ENCODE peak calls at places on chromosomes 6 and 20, in nine cellular contexts. V, R, G, J, E, Q, S, L and D are unnamed samples.

GRCh38 chr6:158026054-158026900 is 44.6 kb downstream of the SYNJ2 start:
- DNase-seq in V (peak; percentile 65), R (peak; percentile 78), G (peak; percentile 94), J (peak; percentile 81), E (peak; percentile 74), Q (peak; percentile 96), S (peak; percentile 85), L (peak; percentile 99), D (peak; percentile 99)

GRCh38 chr6:24849713-24850112 is 51.0 kb upstream of the ARMH2 start:
- DNase-seq in V (no peak), R (no peak), G (no peak), J (no peak), E (no peak), Q (no peak), S (no peak), L (no peak), D (no peak)

GRCh38 chr6:168896321-168896720 is 357.3 kb downstream of the THBS2 start:
- DNase-seq in V (no peak), R (no peak), G (no peak), J (no peak), E (no peak), Q (no peak), S (no peak), L (no peak), D (no peak)

GRCh38 chr6:121592955-121593665 is 157.7 kb downstream of the GJA1 start:
- DNase-seq in V (no peak), R (no peak), G (peak; percentile 43), J (no peak), E (no peak), Q (no peak), S (no peak), L (no peak), D (no peak)

GRCh38 chr20:5947276-5947675 is 3.1 kb downstream of the TRMT6 start:
- DNase-seq in V (no peak), R (no peak), G (no peak), J (no peak), E (no peak), Q (no peak), S (no peak), L (no peak), D (peak; percentile 16)

GRCh38 chr6:124958759-124959354 is 3.4 kb upstream of the RNF217 start:
- DNase-seq in V (no peak), R (no peak), G (peak; percentile 45), J (no peak), E (no peak), Q (no peak), S (no peak), L (peak; percentile 62), D (peak; percentile 33)

GRCh38 chr6:39746795-39747194 is 21.6 kb upstream of the KIF6 start:
- DNase-seq in V (no peak), R (no peak), G (no peak), J (no peak), E (no peak), Q (no peak), S (no peak), L (no peak), D (no peak)

GRCh38 chr6:148997863-148998262 is 251.0 kb downstream of the UST start:
- DNase-seq in V (no peak), R (no peak), G (peak; percentile 97), J (no peak), E (no peak), Q (no peak), S (no peak), L (peak; percentile 69), D (peak; percentile 19)

GRCh38 chr6:127298475-127298874 is 31.8 kb downstream of the RNF146 start:
- DNase-seq in V (no peak), R (no peak), G (no peak), J (no peak), E (no peak), Q (no peak), S (no peak), L (no peak), D (no peak)

GRCh38 chr6:49888742-49889431 is 22.6 kb upstream of the CRISP1 start:
- DNase-seq in V (no peak), R (no peak), G (no peak), J (no peak), E (no peak), Q (no peak), S (no peak), L (no peak), D (no peak)

GRCh38 chr20:37378785-37379598 is 33.1 kb downstream of the SRC start:
- DNase-seq in V (no peak), R (no peak), G (peak; percentile 19), J (no peak), E (no peak), Q (peak; percentile 35), S (peak; percentile 28), L (peak; percentile 29), D (peak; percentile 57)

GRCh38 chr6:34680802-34681515 is 15.6 kb downstream of the ILRUN start:
- DNase-seq in V (no peak), R (no peak), G (peak; percentile 39), J (no peak), E (no peak), Q (no peak), S (no peak), L (peak; percentile 33), D (peak; percentile 48)

GRCh38 chr20:24164360-24164759 is 175.8 kb upstream of the GGTLC1 start:
- DNase-seq in V (no peak), R (no peak), G (no peak), J (no peak), E (no peak), Q (peak; percentile 49), S (no peak), L (peak; percentile 41), D (peak; percentile 20)

GRCh38 chr20:373171-373890 is 7.2 kb upstream of the TRIB3 start:
- DNase-seq in V (no peak), R (no peak), G (peak; percentile 72), J (peak; percentile 26), E (no peak), Q (peak; percentile 89), S (no peak), L (peak; percentile 86), D (peak; percentile 92)

GRCh38 chr6:87827291-87827690 is 125.3 kb upstream of the AKIRIN2 start:
- DNase-seq in V (no peak), R (no peak), G (no peak), J (no peak), E (no peak), Q (no peak), S (no peak), L (no peak), D (no peak)

DNA sequence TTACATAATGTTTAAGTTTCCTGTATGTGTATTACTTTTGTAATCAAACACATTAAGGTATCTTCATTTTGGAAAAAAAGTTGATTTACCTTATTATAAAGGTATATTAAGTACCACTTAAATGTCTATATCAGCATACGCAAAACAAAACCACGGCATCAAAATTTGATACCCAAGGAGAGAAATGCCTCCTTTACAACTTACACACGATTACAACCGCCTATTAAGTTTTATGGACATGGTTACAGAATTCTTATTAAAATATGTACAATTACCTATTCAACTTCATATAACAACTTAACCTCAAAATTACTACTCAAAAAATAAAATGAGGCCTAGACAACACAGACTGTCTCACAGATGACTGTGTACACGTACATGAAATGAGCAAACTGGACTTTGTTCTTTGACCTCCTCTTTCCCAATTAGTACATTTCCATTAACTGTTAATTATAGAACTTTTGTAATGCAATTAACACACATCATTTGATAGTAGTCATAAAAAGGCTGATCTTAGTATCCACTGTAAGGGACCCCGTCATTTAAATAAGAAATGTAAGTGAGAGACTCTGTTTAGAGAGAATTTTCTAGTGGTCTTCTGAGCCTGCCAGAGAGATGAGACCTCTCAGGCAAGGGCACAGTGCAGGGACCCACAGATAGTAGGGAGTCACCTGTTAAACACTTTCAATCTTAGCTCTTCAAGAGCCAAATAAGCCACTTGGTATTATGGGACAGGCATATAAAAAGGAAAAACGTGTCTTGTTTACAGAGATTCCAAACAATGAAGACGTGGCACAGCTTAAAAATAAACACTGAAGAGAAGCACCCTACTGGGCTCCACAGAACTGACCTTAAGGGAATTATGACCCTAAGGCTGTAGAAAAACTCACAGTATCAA is 2.4 kb downstream of the DIDO1 start:
- DNase-seq in V (no peak), R (no peak), G (no peak), J (no peak), E (no peak), Q (no peak), S (no peak), L (no peak), D (no peak)
- H3K4me3 ChIP-seq in V (peak overlapping the region; percentile 70), R (peak overlapping the region; percentile 98), G (peak overlapping the region; percentile 87), J (peak overlapping the region; percentile 83), E (peak overlapping the region; percentile 97), Q (no peak overlapping the region), S (peak overlapping the region; percentile 76), L (peak overlapping the region; percentile 72), D (peak overlapping the region; percentile 92)

GRCh38 chr6:154096834-154097233 is 57.8 kb downstream of the OPRM1 start:
- DNase-seq in V (no peak), R (no peak), G (no peak), J (no peak), E (no peak), Q (no peak), S (no peak), L (no peak), D (no peak)

GRCh38 chr6:154096316-154096715 is 57.3 kb downstream of the OPRM1 start:
- DNase-seq in V (no peak), R (no peak), G (no peak), J (no peak), E (no peak), Q (no peak), S (no peak), L (no peak), D (no peak)

GRCh38 chr6:154093231-154094044 is 54.4 kb downstream of the OPRM1 start:
- DNase-seq in V (no peak), R (no peak), G (no peak), J (no peak), E (no peak), Q (no peak), S (no peak), L (no peak), D (no peak)

GRCh38 chr6:154099211-154099610 is 60.2 kb downstream of the OPRM1 start:
- DNase-seq in V (no peak), R (no peak), G (no peak), J (no peak), E (no peak), Q (no peak), S (no peak), L (no peak), D (no peak)
- TF ChIP-seq CTCF in V (no peak), R (no peak), G (no peak), J (no peak), E (no peak), Q (no peak), S (no peak), L (no peak), D (no peak)

DNA sequence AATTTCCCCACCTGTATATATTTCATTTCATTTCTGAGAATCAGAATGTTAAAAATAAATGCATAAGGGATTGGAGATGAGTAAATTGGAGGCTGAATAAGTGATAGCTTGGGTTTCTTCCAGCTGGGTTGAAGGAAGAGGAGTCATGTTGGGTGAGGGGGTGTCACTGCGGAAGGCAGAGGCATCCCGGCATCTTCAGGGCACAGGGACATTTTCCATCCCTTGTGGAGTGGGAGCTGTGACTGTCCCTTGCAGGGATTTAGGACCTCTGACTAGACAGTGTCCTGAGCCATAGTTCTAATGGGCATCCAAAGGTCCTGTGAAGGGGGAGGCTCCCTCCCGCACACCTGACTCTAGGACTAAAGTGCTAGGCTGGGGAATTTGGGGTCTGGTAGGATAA is 2.1 kb downstream of the MCHR2 start:
- DNase-seq in V (no peak), R (no peak), G (no peak), J (no peak), E (no peak), Q (no peak), S (no peak), L (no peak), D (no peak)
- H3K4me3 ChIP-seq in V (no peak overlapping the region), R (no peak overlapping the region), G (no peak overlapping the region), J (no peak overlapping the region), E (no peak overlapping the region), Q (no peak overlapping the region), S (no peak overlapping the region), L (no peak overlapping the region), D (no peak overlapping the region)

GRCh38 chr6:129677634-129678325 is 32.2 kb downstream of the ARHGAP18 start:
- DNase-seq in V (no peak), R (no peak), G (no peak), J (no peak), E (no peak), Q (no peak), S (no peak), L (no peak), D (no peak)
- TF ChIP-seq CTCF in V (no peak), R (no peak), G (no peak), J (no peak), E (no peak), Q (no peak), S (no peak), L (no peak), D (no peak)